ENCODE peak calls at places on chromosomes 1 and 21, in nine cellular contexts. One of them, this sample, is unnamed. For H3K36me3, the result is how much of the 10 kb centered on the place peaks cover.

GRCh38 chr1:147919881-147920280 is 8.3 kb upstream of the GPR89B start:
- DNase-seq in adrenal gland: no peak
- DNase-seq in tibial nerve: no peak
- DNase-seq in body of pancreas: no peak
- DNase-seq in lower lobe of right lung: no peak
- DNase-seq in OCI-LY7: no peak
- DNase-seq in sigmoid colon: no peak
- DNase-seq in ovary: no peak
- DNase-seq in BJ: no peak
- DNase-seq in this sample: no peak

GRCh38 chr1:185775505-185775904 is 41.3 kb downstream of the HMCN1 start:
- DNase-seq in tibial nerve: no peak
- DNase-seq in lower lobe of right lung: no peak
- DNase-seq in body of pancreas: no peak
- DNase-seq in OCI-LY7: no peak
- DNase-seq in adrenal gland: no peak
- DNase-seq in sigmoid colon: no peak
- DNase-seq in ovary: no peak
- DNase-seq in BJ: no peak
- DNase-seq in this sample: no peak

GRCh38 chr1:234976880-234977680 is 151.6 kb downstream of the TOMM20 start:
- DNase-seq in BJ: no peak
- DNase-seq in lower lobe of right lung: no peak
- DNase-seq in OCI-LY7: no peak
- DNase-seq in tibial nerve: no peak
- DNase-seq in sigmoid colon: peak
- DNase-seq in body of pancreas: no peak
- DNase-seq in adrenal gland: no peak
- DNase-seq in ovary: no peak
- DNase-seq in this sample: no peak

GRCh38 chr1:8443558-8444194 is 125.8 kb downstream of the SLC45A1 start:
- DNase-seq in adrenal gland: no peak
- DNase-seq in sigmoid colon: no peak
- DNase-seq in ovary: no peak
- DNase-seq in BJ: no peak
- DNase-seq in lower lobe of right lung: no peak
- DNase-seq in OCI-LY7: no peak
- DNase-seq in tibial nerve: no peak
- DNase-seq in body of pancreas: no peak
- DNase-seq in this sample: no peak

GRCh38 chr1:212973426-212973825 is 23.1 kb downstream of the VASH2 start:
- DNase-seq in lower lobe of right lung: no peak
- DNase-seq in sigmoid colon: peak
- DNase-seq in adrenal gland: no peak
- DNase-seq in OCI-LY7: no peak
- DNase-seq in ovary: no peak
- DNase-seq in tibial nerve: no peak
- DNase-seq in body of pancreas: no peak
- DNase-seq in BJ: no peak
- DNase-seq in this sample: no peak

GRCh38 chr1:67463298-67463960 is 33.2 kb upstream of the SERBP1 start:
- DNase-seq in lower lobe of right lung: no peak
- DNase-seq in sigmoid colon: no peak
- DNase-seq in ovary: no peak
- DNase-seq in body of pancreas: no peak
- DNase-seq in adrenal gland: no peak
- DNase-seq in BJ: no peak
- DNase-seq in tibial nerve: no peak
- DNase-seq in OCI-LY7: no peak
- DNase-seq in this sample: no peak

GRCh38 chr21:42640486-42640885 is 12.9 kb upstream of the PDE9A start:
- DNase-seq in tibial nerve: no peak
- DNase-seq in OCI-LY7: no peak
- DNase-seq in BJ: no peak
- DNase-seq in sigmoid colon: no peak
- DNase-seq in adrenal gland: peak
- DNase-seq in ovary: peak
- DNase-seq in lower lobe of right lung: peak
- DNase-seq in body of pancreas: peak
- DNase-seq in this sample: peak

GRCh38 chr1:33270808-33271465 is 14.6 kb downstream of the ZNF362 start:
- DNase-seq in body of pancreas: no peak
- DNase-seq in adrenal gland: no peak
- DNase-seq in ovary: no peak
- DNase-seq in BJ: no peak
- DNase-seq in tibial nerve: no peak
- DNase-seq in sigmoid colon: no peak
- DNase-seq in OCI-LY7: no peak
- DNase-seq in lower lobe of right lung: no peak
- DNase-seq in this sample: no peak

GRCh38 chr21:26120833-26121232 is 49.7 kb downstream of the APP start:
- DNase-seq in sigmoid colon: no peak
- DNase-seq in lower lobe of right lung: no peak
- DNase-seq in tibial nerve: no peak
- DNase-seq in ovary: no peak
- DNase-seq in BJ: no peak
- DNase-seq in OCI-LY7: no peak
- DNase-seq in body of pancreas: no peak
- DNase-seq in adrenal gland: no peak
- DNase-seq in this sample: no peak

GRCh38 chr1:216533786-216534185 is 110.5 kb upstream of the USH2A start:
- DNase-seq in OCI-LY7: no peak
- DNase-seq in ovary: no peak
- DNase-seq in lower lobe of right lung: no peak
- DNase-seq in sigmoid colon: no peak
- DNase-seq in BJ: no peak
- DNase-seq in adrenal gland: no peak
- DNase-seq in body of pancreas: no peak
- DNase-seq in tibial nerve: no peak
- DNase-seq in this sample: no peak

GRCh38 chr1:36497207-36497606 is 14.5 kb upstream of the CSF3R start:
- DNase-seq in ovary: no peak
- DNase-seq in sigmoid colon: no peak
- DNase-seq in tibial nerve: no peak
- DNase-seq in OCI-LY7: no peak
- DNase-seq in adrenal gland: no peak
- DNase-seq in body of pancreas: no peak
- DNase-seq in lower lobe of right lung: no peak
- DNase-seq in BJ: no peak
- DNase-seq in this sample: no peak

GRCh38 chr1:221747840-221748239 is 6.0 kb upstream of the DUSP10 start:
- DNase-seq in body of pancreas: no peak
- DNase-seq in ovary: no peak
- DNase-seq in BJ: no peak
- DNase-seq in OCI-LY7: no peak
- DNase-seq in adrenal gland: no peak
- DNase-seq in sigmoid colon: no peak
- DNase-seq in tibial nerve: no peak
- DNase-seq in lower lobe of right lung: no peak
- DNase-seq in this sample: no peak

GRCh38 chr1:48115835-48116234 is 106.7 kb upstream of the SLC5A9 start:
- DNase-seq in lower lobe of right lung: no peak
- DNase-seq in adrenal gland: no peak
- DNase-seq in body of pancreas: peak
- DNase-seq in tibial nerve: no peak
- DNase-seq in BJ: no peak
- DNase-seq in sigmoid colon: no peak
- DNase-seq in OCI-LY7: no peak
- DNase-seq in ovary: no peak
- DNase-seq in this sample: no peak
- H3K4me3 ChIP-seq in lower lobe of right lung: no peak
- H3K4me3 ChIP-seq in adrenal gland: no peak
- H3K4me3 ChIP-seq in body of pancreas: no peak
- H3K4me3 ChIP-seq in tibial nerve: no peak
- H3K4me3 ChIP-seq in BJ: no peak
- H3K4me3 ChIP-seq in sigmoid colon: no peak
- H3K4me3 ChIP-seq in OCI-LY7: no peak
- H3K4me3 ChIP-seq in ovary: no peak
- H3K4me3 ChIP-seq in this sample: no peak

DNA sequence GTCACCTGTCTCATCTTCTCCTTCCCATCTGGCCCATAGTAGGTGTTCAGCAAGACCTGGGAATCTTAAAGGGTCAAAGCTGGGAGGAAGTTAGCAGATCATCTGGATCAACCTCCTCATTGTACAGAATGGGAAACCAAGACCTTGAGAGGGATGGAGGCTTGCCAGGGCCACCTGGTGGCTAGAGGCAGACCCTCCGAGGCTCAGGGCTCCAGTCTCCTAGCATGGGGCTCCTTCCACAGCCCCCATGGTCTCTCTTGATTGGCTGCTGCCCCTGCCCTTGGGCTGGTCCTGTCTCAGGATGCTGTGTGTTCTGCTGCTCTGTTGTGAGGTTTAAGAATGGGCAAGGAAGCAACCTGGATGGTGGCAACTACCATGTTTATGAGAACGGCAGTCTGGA is 68.7 kb upstream of the CNTN2 start:
- DNase-seq in sigmoid colon: no peak
- DNase-seq in ovary: no peak
- DNase-seq in lower lobe of right lung: no peak
- DNase-seq in adrenal gland: no peak
- DNase-seq in tibial nerve: no peak
- DNase-seq in body of pancreas: no peak
- DNase-seq in BJ: no peak
- DNase-seq in OCI-LY7: no peak
- DNase-seq in this sample: no peak
- TF ChIP-seq CTCF in sigmoid colon: no peak
- TF ChIP-seq CTCF in ovary: no peak
- TF ChIP-seq CTCF in lower lobe of right lung: no peak
- TF ChIP-seq CTCF in adrenal gland: no peak
- TF ChIP-seq CTCF in tibial nerve: no peak
- TF ChIP-seq CTCF in body of pancreas: no peak
- TF ChIP-seq CTCF in BJ: no peak
- TF ChIP-seq CTCF in OCI-LY7: peak
- TF ChIP-seq CTCF in this sample: no peak

DNA sequence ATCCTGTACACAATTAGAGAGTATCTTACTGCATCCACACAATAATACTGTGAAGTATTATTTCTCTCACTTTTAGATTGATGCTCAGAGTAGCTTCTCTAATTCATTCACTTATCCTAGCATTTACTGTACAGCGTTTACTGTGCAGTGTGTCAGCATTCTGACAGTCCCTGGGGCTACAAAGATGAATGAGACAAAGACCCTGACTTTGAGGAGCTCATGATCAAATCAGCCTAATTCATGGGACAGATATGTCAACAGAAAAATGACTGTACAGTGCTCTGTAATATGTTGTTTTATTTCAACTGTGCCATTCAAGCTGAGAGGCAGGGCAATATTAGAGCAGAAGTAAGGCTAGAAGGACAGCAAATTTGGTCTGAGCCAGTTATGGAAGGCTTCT is 152.5 kb downstream of the ZNF648 start:
- DNase-seq in BJ: no peak
- DNase-seq in sigmoid colon: no peak
- DNase-seq in adrenal gland: no peak
- DNase-seq in tibial nerve: no peak
- DNase-seq in body of pancreas: no peak
- DNase-seq in ovary: no peak
- DNase-seq in lower lobe of right lung: no peak
- DNase-seq in OCI-LY7: no peak
- DNase-seq in this sample: no peak
- H3K36me3 ChIP-seq in BJ: under half
- H3K36me3 ChIP-seq in sigmoid colon: under half
- H3K36me3 ChIP-seq in adrenal gland: under half
- H3K36me3 ChIP-seq in tibial nerve: under half
- H3K36me3 ChIP-seq in body of pancreas: under half
- H3K36me3 ChIP-seq in ovary: under half
- H3K36me3 ChIP-seq in lower lobe of right lung: under half
- H3K36me3 ChIP-seq in OCI-LY7: under half
- H3K36me3 ChIP-seq in this sample: under half

GRCh38 chr21:36699026-36699545 is at the start of gene SIM2:
- DNase-seq in sigmoid colon: no peak
- DNase-seq in lower lobe of right lung: no peak
- DNase-seq in ovary: no peak
- DNase-seq in adrenal gland: no peak
- DNase-seq in tibial nerve: no peak
- DNase-seq in OCI-LY7: no peak
- DNase-seq in body of pancreas: no peak
- DNase-seq in BJ: no peak
- DNase-seq in this sample: no peak
- H3K4me3 ChIP-seq in sigmoid colon: peak
- H3K4me3 ChIP-seq in lower lobe of right lung: peak
- H3K4me3 ChIP-seq in ovary: peak
- H3K4me3 ChIP-seq in adrenal gland: peak
- H3K4me3 ChIP-seq in tibial nerve: peak
- H3K4me3 ChIP-seq in OCI-LY7: no peak
- H3K4me3 ChIP-seq in body of pancreas: peak
- H3K4me3 ChIP-seq in BJ: no peak
- H3K4me3 ChIP-seq in this sample: no peak

GRCh38 chr1:209936125-209936524 is 1.9 kb upstream of the SYT14 start:
- DNase-seq in sigmoid colon: no peak
- DNase-seq in OCI-LY7: no peak
- DNase-seq in tibial nerve: no peak
- DNase-seq in ovary: no peak
- DNase-seq in body of pancreas: no peak
- DNase-seq in adrenal gland: no peak
- DNase-seq in lower lobe of right lung: no peak
- DNase-seq in BJ: no peak
- DNase-seq in this sample: no peak

DNA sequence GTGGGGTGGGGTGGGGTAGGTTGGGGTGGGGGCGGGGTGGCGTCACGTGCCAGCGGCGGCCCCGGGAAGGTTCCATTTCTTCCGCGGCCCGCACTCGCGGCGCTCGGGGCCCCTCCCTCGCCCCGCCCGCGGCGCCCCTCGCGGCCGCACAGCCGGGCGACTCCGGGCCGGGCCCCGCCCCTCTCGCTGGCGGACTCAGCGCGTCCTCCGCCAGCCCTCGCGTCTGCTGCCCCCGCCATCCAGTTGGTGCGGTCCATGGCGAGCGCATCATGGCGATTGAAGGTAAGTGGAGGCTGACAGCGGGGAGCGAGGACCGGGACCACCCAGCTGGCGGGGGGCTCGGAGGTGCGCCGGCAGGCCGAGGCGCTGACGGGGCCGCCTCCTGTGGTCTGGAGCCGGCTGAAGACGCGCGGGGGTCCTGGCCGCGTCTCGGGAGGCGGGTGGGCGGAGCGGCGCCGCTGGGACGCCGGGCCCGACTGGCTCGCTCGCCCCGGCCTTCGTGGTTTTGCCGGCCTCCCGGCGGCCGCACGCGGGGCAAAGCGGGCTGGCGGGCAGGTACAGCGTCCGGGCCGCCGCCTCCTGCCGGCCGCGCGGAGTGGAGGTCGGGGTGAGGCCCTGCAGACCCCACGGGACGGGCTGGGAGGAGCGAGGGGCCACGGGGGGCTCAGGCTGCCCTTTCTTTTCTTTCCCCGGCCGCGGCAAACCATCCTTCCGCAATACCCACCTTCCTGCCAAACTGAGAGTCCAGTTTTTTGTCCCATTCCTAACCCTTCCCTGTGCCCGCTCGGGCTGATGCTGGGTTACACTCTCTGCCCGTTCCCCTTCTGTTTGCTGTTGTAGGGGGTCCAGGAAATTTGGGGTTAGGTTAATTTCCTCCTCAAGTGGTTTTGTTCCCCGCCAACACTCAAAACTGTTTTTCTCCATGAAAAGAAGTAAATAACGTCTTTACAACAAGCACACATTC is at the start of gene SYT14:
- DNase-seq in lower lobe of right lung: no peak
- DNase-seq in OCI-LY7: no peak
- DNase-seq in adrenal gland: peak
- DNase-seq in BJ: peak
- DNase-seq in tibial nerve: no peak
- DNase-seq in sigmoid colon: no peak
- DNase-seq in ovary: no peak
- DNase-seq in body of pancreas: peak
- DNase-seq in this sample: no peak
- TF ChIP-seq CTCF in lower lobe of right lung: no peak
- TF ChIP-seq CTCF in OCI-LY7: no peak
- TF ChIP-seq CTCF in adrenal gland: no peak
- TF ChIP-seq CTCF in BJ: peak
- TF ChIP-seq CTCF in tibial nerve: no peak
- TF ChIP-seq CTCF in sigmoid colon: no peak
- TF ChIP-seq CTCF in ovary: no peak
- TF ChIP-seq CTCF in body of pancreas: no peak
- TF ChIP-seq CTCF in this sample: no peak

This sample was measured in mucosa of descending colon.